ENCODE peak calls at places on chromosomes 4 and X, in six cellular contexts. W, Y, B, Q, I and J are unnamed samples.
A peak's percentile ranks its signal among the peaks of the same experiment; 100 is the strongest.

GRCh38 chr4:84920591-84920990 is 45.9 kb downstream of the WDFY3 start:
- DNase-seq in W (no peak), Y (peak; percentile 78), B (no peak), Q (no peak), I (peak; percentile 46), J (no peak)

GRCh38 chr4:174919886-174920423 is 1.8 kb downstream of the ADAM29 start:
- DNase-seq in W (no peak), Y (no peak), B (no peak), Q (no peak), I (no peak), J (no peak)

GRCh38 chrX:115183980-115184379 is 5.2 kb upstream of the RBMXL3 start:
- DNase-seq in W (no peak), Y (no peak), B (no peak), Q (no peak), I (no peak), J (no peak)

GRCh38 chrX:106000203-106000602 is 38.3 kb downstream of the SERPINA7 start:
- DNase-seq in W (no peak), Y (peak; percentile 0), B (no peak), Q (no peak), I (no peak), J (no peak)

GRCh38 chrX:154019633-154020499 is at the start of gene IRAK1:
- DNase-seq in W (peak; percentile 68), Y (peak; percentile 56), B (peak; percentile 75), Q (no peak), I (peak; percentile 41), J (no peak)

GRCh38 chrX:75746891-75747639 is 38.0 kb downstream of the MAGEE2 start:
- DNase-seq in W (peak; percentile 25), Y (peak; percentile 12), B (peak; percentile 45), Q (no peak), I (peak; percentile 0), J (no peak)

GRCh38 chr4:172982151-172982590 is 186.4 kb upstream of the GALNT7 start:
- DNase-seq in W (no peak), Y (peak; percentile 99), B (no peak), Q (no peak), I (peak; percentile 92), J (no peak)

GRCh38 chr4:143025111-143025704 is 159.5 kb upstream of the USP38 start:
- DNase-seq in W (no peak), Y (peak; percentile 14), B (no peak), Q (peak; percentile 8), I (peak; percentile 65), J (no peak)

GRCh38 chrX:69027181-69028005 is 137.9 kb downstream of the PJA1 start:
- DNase-seq in W (no peak), Y (peak; percentile 94), B (peak; percentile 1), Q (no peak), I (peak; percentile 60), J (no peak)

DNA sequence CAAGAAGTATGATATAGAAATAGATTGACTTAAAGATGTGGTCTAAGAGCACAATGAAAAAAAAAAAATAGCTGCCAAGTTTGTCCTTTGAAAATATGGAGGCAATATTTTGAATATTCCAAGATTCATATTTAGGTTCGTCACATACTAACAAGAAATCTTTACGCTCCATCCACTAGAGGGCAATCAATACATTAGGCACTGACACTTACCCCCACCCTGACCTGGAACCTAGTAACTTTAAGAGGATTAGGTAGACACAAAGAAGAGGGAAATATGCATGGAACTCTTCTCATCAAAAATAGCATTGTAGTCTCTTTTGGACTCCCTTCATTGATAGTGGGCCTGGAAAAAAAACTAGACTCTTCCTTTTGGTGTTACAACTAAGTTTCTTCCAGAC is 1108.1 kb downstream of the PCDH19 start:
- DNase-seq in W (no peak), Y (peak; percentile 13), B (peak; percentile 9), Q (no peak), I (no peak), J (no peak)
- TF ChIP-seq CTCF in W (no peak), Y (peak; percentile 25), B (no peak), Q (peak; percentile 23), I (no peak), J (no peak)

GRCh38 chr4:83328486-83328885 is 6.2 kb downstream of the HPSE start:
- DNase-seq in W (no peak), Y (peak; percentile 37), B (peak; percentile 18), Q (no peak), I (no peak), J (no peak)
- TF ChIP-seq CTCF in W (no peak), Y (peak; percentile 12), B (no peak), Q (no peak), I (peak; percentile 14), J (no peak)

GRCh38 chrX:110992611-110993010 is 103.4 kb upstream of the PAK3 start:
- DNase-seq in W (no peak), Y (peak; percentile 48), B (peak; percentile 32), Q (no peak), I (peak; percentile 27), J (no peak)
- TF ChIP-seq CTCF in W (no peak), Y (peak; percentile 64), B (no peak), Q (peak; percentile 48), I (peak; percentile 55), J (no peak)

GRCh38 chr4:159117564-159117963 is 14.7 kb downstream of the RAPGEF2 start:
- DNase-seq in W (no peak), Y (peak; percentile 46), B (no peak), Q (no peak), I (no peak), J (no peak)

GRCh38 chr4:159121371-159121770 is 18.5 kb downstream of the RAPGEF2 start:
- DNase-seq in W (no peak), Y (no peak), B (no peak), Q (no peak), I (no peak), J (no peak)

GRCh38 chr4:159117968-159118367 is 15.1 kb downstream of the RAPGEF2 start:
- DNase-seq in W (no peak), Y (peak; percentile 57), B (no peak), Q (no peak), I (no peak), J (no peak)
- TF ChIP-seq CTCF in W (no peak), Y (no peak), B (no peak), Q (no peak), I (no peak), J (no peak)

GRCh38 chrX:56563231-56564116 is at the start of gene UBQLN2:
- DNase-seq in W (peak; percentile 61), Y (peak; percentile 73), B (peak; percentile 77), Q (no peak), I (peak; percentile 81), J (peak; percentile 78)
- TF ChIP-seq CTCF in W (no peak), Y (peak; percentile 30), B (no peak), Q (no peak), I (peak; percentile 22), J (no peak)

GRCh38 chrX:147803948-147804347 is 107.8 kb upstream of the FMR1 start:
- DNase-seq in W (no peak), Y (peak; percentile 21), B (peak; percentile 2), Q (no peak), I (peak; percentile 1), J (no peak)
- TF ChIP-seq CTCF in W (no peak), Y (peak; percentile 37), B (no peak), Q (peak; percentile 28), I (no peak), J (no peak)

GRCh38 chrX:51484616-51485015 is 11.8 kb downstream of the NUDT11 start:
- DNase-seq in W (no peak), Y (no peak), B (no peak), Q (no peak), I (no peak), J (no peak)

GRCh38 chrX:51487960-51488267 is 8.5 kb downstream of the NUDT11 start:
- DNase-seq in W (no peak), Y (no peak), B (no peak), Q (no peak), I (peak; percentile 1), J (no peak)
- TF ChIP-seq CTCF in W (no peak), Y (no peak), B (no peak), Q (no peak), I (no peak), J (peak; percentile 3)